ENCODE peak calls at places on chromosomes 3 and 15, in five cellular contexts. W, K, Y, L and Z are unnamed samples.

GRCh38 chr3:160684368-160684740 is 7.4 kb downstream of the ARL14 start:
- DNase-seq in W (no peak), K (no peak), Y (no peak), L (no peak), Z (no peak)

GRCh38 chr3:29064085-29064484 is 216.8 kb upstream of the RBMS3 start:
- DNase-seq in W (no peak), K (no peak), Y (peak), L (peak), Z (no peak)

GRCh38 chr3:176041812-176042211 is 1155.5 kb downstream of the TBL1XR1 start:
- DNase-seq in W (no peak), K (no peak), Y (no peak), L (peak), Z (no peak)

GRCh38 chr3:43525941-43526607 is 95.7 kb downstream of the ANO10 start:
- DNase-seq in W (no peak), K (no peak), Y (no peak), L (no peak), Z (no peak)

GRCh38 chr15:92623435-92623834 is 32.1 kb downstream of the FAM174B start:
- DNase-seq in W (no peak), K (no peak), Y (no peak), L (no peak), Z (peak)

GRCh38 chr3:16101295-16102186 is 72.9 kb upstream of the GALNT15 start:
- DNase-seq in W (peak), K (no peak), Y (no peak), L (no peak), Z (no peak)

GRCh38 chr3:69724722-69725435 is 14.4 kb upstream of the MITF start:
- DNase-seq in W (no peak), K (no peak), Y (no peak), L (no peak), Z (no peak)

GRCh38 chr3:31980530-31981205 is 394 bp downstream of the OSBPL10 start:
- DNase-seq in W (peak), K (no peak), Y (peak), L (no peak), Z (peak)

GRCh38 chr3:13661121-13661520 is 112.2 kb downstream of the FBLN2 start:
- DNase-seq in W (no peak), K (no peak), Y (no peak), L (no peak), Z (no peak)

GRCh38 chr3:10666621-10667020 is 149.4 kb upstream of the SLC6A11 start:
- DNase-seq in W (peak), K (no peak), Y (no peak), L (no peak), Z (no peak)

GRCh38 chr3:156483426-156483825 is 71.5 kb downstream of the SSR3 start:
- DNase-seq in W (peak), K (no peak), Y (no peak), L (peak), Z (no peak)

GRCh38 chr3:38600551-38600950 is 48.9 kb downstream of the SCN5A start:
- DNase-seq in W (no peak), K (no peak), Y (no peak), L (no peak), Z (peak)

GRCh38 chr3:184815046-184815930 is 3.3 kb downstream of the VPS8 start:
- DNase-seq in W (peak), K (no peak), Y (no peak), L (peak), Z (no peak)

GRCh38 chr3:25047058-25047457 is 381.0 kb upstream of the RARB start:
- DNase-seq in W (no peak), K (no peak), Y (no peak), L (no peak), Z (no peak)

GRCh38 chr3:58116161-58116955 is 94.4 kb downstream of the DNASE1L3 start:
- DNase-seq in W (peak), K (peak), Y (no peak), L (no peak), Z (no peak)

GRCh38 chr3:61030469-61031035 is 220.7 kb downstream of the FHIT start:
- DNase-seq in W (no peak), K (no peak), Y (no peak), L (no peak), Z (no peak)

GRCh38 chr3:140427786-140428185 is 250.1 kb upstream of the TRIM42 start:
- DNase-seq in W (no peak), K (no peak), Y (no peak), L (no peak), Z (no peak)

GRCh38 chr3:129769616-129770015 is 123.9 kb downstream of the TMCC1 start:
- DNase-seq in W (no peak), K (no peak), Y (no peak), L (no peak), Z (no peak)

GRCh38 chr15:60376677-60377095 is 21.1 kb downstream of the ANXA2 start:
- DNase-seq in W (no peak), K (no peak), Y (no peak), L (no peak), Z (no peak)

GRCh38 chr3:196055683-196056270 is 26.1 kb downstream of the TFRC start:
- DNase-seq in W (no peak), K (no peak), Y (no peak), L (no peak), Z (no peak)

GRCh38 chr15:58331903-58332675 is 99.7 kb upstream of the LIPC start:
- DNase-seq in W (peak), K (peak), Y (peak), L (peak), Z (peak)